ENCODE peak calls at places on chromosomes 5 and 9, in six cellular contexts. One of them, this sample, is unnamed.

GRCh38 chr5:31626156-31626555 is 12.8 kb upstream of the PDZD2 start:
- DNase-seq in AG04450: no peak
- DNase-seq in NCI-H774: no peak
- DNase-seq in RWPE1: no peak
- DNase-seq in Calu3: no peak
- DNase-seq in GM20000: no peak
- DNase-seq in this sample: no peak

GRCh38 chr5:81363093-81363886 is 30.6 kb downstream of the ACOT12 start:
- DNase-seq in RWPE1: no peak
- DNase-seq in AG04450: no peak
- DNase-seq in Calu3: no peak
- DNase-seq in NCI-H774: no peak
- DNase-seq in GM20000: no peak
- DNase-seq in this sample: no peak

GRCh38 chr9:114954986-114955623 is 24.7 kb upstream of the TNFSF8 start:
- DNase-seq in AG04450: no peak
- DNase-seq in NCI-H774: no peak
- DNase-seq in Calu3: no peak
- DNase-seq in RWPE1: no peak
- DNase-seq in GM20000: no peak
- DNase-seq in this sample: no peak

GRCh38 chr9:124576751-124577150 is 69.6 kb upstream of the NR5A1 start:
- DNase-seq in AG04450: no peak
- DNase-seq in NCI-H774: no peak
- DNase-seq in RWPE1: no peak
- DNase-seq in Calu3: no peak
- DNase-seq in GM20000: no peak
- DNase-seq in this sample: no peak

GRCh38 chr5:132850066-132850465 is 16.2 kb downstream of the GDF9 start:
- DNase-seq in GM20000: no peak
- DNase-seq in NCI-H774: no peak
- DNase-seq in RWPE1: no peak
- DNase-seq in AG04450: no peak
- DNase-seq in Calu3: no peak
- DNase-seq in this sample: no peak

GRCh38 chr5:43555895-43556606 is 826 bp downstream of the PAIP1 start:
- DNase-seq in NCI-H774: peak
- DNase-seq in RWPE1: peak
- DNase-seq in AG04450: no peak
- DNase-seq in GM20000: peak
- DNase-seq in Calu3: peak
- DNase-seq in this sample: peak

GRCh38 chr5:24102008-24102407 is 542.8 kb downstream of the CDH10 start:
- DNase-seq in RWPE1: no peak
- DNase-seq in NCI-H774: no peak
- DNase-seq in AG04450: no peak
- DNase-seq in GM20000: no peak
- DNase-seq in Calu3: no peak
- DNase-seq in this sample: no peak

GRCh38 chr5:16552666-16553343 is 64.0 kb downstream of the RETREG1 start:
- DNase-seq in NCI-H774: peak
- DNase-seq in Calu3: peak
- DNase-seq in AG04450: no peak
- DNase-seq in GM20000: peak
- DNase-seq in RWPE1: peak
- DNase-seq in this sample: peak

GRCh38 chr5:10987881-10988504 is 227.0 kb upstream of the DAP start:
- DNase-seq in Calu3: peak
- DNase-seq in AG04450: no peak
- DNase-seq in GM20000: peak
- DNase-seq in NCI-H774: peak
- DNase-seq in RWPE1: peak
- DNase-seq in this sample: peak

GRCh38 chr5:2750026-2750757 is 1.3 kb downstream of the IRX2 start:
- DNase-seq in AG04450: no peak
- DNase-seq in GM20000: no peak
- DNase-seq in RWPE1: peak
- DNase-seq in Calu3: no peak
- DNase-seq in NCI-H774: peak
- DNase-seq in this sample: no peak

GRCh38 chr9:17757816-17758215 is 178.9 kb downstream of the SH3GL2 start:
- DNase-seq in NCI-H774: no peak
- DNase-seq in GM20000: no peak
- DNase-seq in AG04450: no peak
- DNase-seq in RWPE1: no peak
- DNase-seq in Calu3: no peak
- DNase-seq in this sample: no peak

GRCh38 chr9:107397076-107398049 is 92.2 kb downstream of the KLF4 start:
- DNase-seq in NCI-H774: peak
- DNase-seq in Calu3: no peak
- DNase-seq in GM20000: no peak
- DNase-seq in RWPE1: no peak
- DNase-seq in AG04450: no peak
- DNase-seq in this sample: peak

GRCh38 chr9:112046181-112046580 is 128.9 kb downstream of the SUSD1 start:
- DNase-seq in NCI-H774: no peak
- DNase-seq in RWPE1: peak
- DNase-seq in AG04450: no peak
- DNase-seq in Calu3: no peak
- DNase-seq in GM20000: no peak
- DNase-seq in this sample: no peak

GRCh38 chr5:10295619-10296326 is 11.9 kb downstream of the CMBL start:
- DNase-seq in NCI-H774: no peak
- DNase-seq in AG04450: no peak
- DNase-seq in Calu3: no peak
- DNase-seq in RWPE1: no peak
- DNase-seq in GM20000: no peak
- DNase-seq in this sample: no peak

GRCh38 chr9:134624119-134624826 is 17.3 kb upstream of the COL5A1 start:
- DNase-seq in Calu3: no peak
- DNase-seq in RWPE1: no peak
- DNase-seq in GM20000: no peak
- DNase-seq in NCI-H774: no peak
- DNase-seq in AG04450: no peak
- DNase-seq in this sample: no peak

GRCh38 chr5:91332267-91333044 is 50.7 kb downstream of the ARRDC3 start:
- DNase-seq in NCI-H774: no peak
- DNase-seq in GM20000: no peak
- DNase-seq in AG04450: no peak
- DNase-seq in Calu3: peak
- DNase-seq in RWPE1: peak
- DNase-seq in this sample: peak

GRCh38 chr9:128689820-128690683 is 1.0 kb downstream of the SET start:
- DNase-seq in RWPE1: peak
- DNase-seq in Calu3: peak
- DNase-seq in GM20000: peak
- DNase-seq in AG04450: no peak
- DNase-seq in NCI-H774: peak
- DNase-seq in this sample: no peak

GRCh38 chr9:33510264-33511183 is 13.5 kb upstream of the ANKRD18B start:
- DNase-seq in Calu3: peak
- DNase-seq in RWPE1: peak
- DNase-seq in GM20000: peak
- DNase-seq in NCI-H774: peak
- DNase-seq in AG04450: no peak
- DNase-seq in this sample: peak

GRCh38 chr5:90916947-90917800 is 358.6 kb downstream of the ADGRV1 start:
- DNase-seq in GM20000: no peak
- DNase-seq in Calu3: no peak
- DNase-seq in AG04450: no peak
- DNase-seq in NCI-H774: no peak
- DNase-seq in RWPE1: no peak
- DNase-seq in this sample: no peak

GRCh38 chr5:132013006-132013689 is 1.7 kb upstream of the ACSL6 start:
- DNase-seq in NCI-H774: no peak
- DNase-seq in AG04450: no peak
- DNase-seq in Calu3: no peak
- DNase-seq in RWPE1: no peak
- DNase-seq in GM20000: no peak
- DNase-seq in this sample: no peak

GRCh38 chr5:62614355-62614754 is 35.7 kb downstream of the LRRC70 start:
- DNase-seq in NCI-H774: no peak
- DNase-seq in Calu3: no peak
- DNase-seq in GM20000: no peak
- DNase-seq in RWPE1: no peak
- DNase-seq in AG04450: no peak
- DNase-seq in this sample: no peak

GRCh38 chr9:109417054-109417453 is 81.1 kb downstream of the PTPN3 start:
- DNase-seq in RWPE1: no peak
- DNase-seq in AG04450: no peak
- DNase-seq in GM20000: no peak
- DNase-seq in NCI-H774: no peak
- DNase-seq in Calu3: no peak
- DNase-seq in this sample: no peak

GRCh38 chr9:35776018-35776417 is 15.4 kb upstream of the NPR2 start:
- DNase-seq in RWPE1: no peak
- DNase-seq in NCI-H774: peak
- DNase-seq in AG04450: no peak
- DNase-seq in Calu3: no peak
- DNase-seq in GM20000: no peak
- DNase-seq in this sample: no peak

GRCh38 chr5:75089137-75089536 is 36.8 kb upstream of the GCNT4 start:
- DNase-seq in NCI-H774: no peak
- DNase-seq in GM20000: no peak
- DNase-seq in RWPE1: no peak
- DNase-seq in Calu3: no peak
- DNase-seq in AG04450: no peak
- DNase-seq in this sample: no peak

GRCh38 chr5:133652951-133653601 is 40.7 kb upstream of the FSTL4 start:
- DNase-seq in NCI-H774: no peak
- DNase-seq in RWPE1: peak
- DNase-seq in GM20000: no peak
- DNase-seq in Calu3: no peak
- DNase-seq in AG04450: no peak
- DNase-seq in this sample: no peak